ENCODE peak calls at places on chromosomes 6 and 20, in ten cellular contexts. N, H, R, K, J, Z, T, W, C and X are unnamed samples.

GRCh38 chr6:113352029-113352801 is 504.9 kb upstream of the MARCKS start:
- DNase-seq in N (no peak), C (no peak), Z (no peak), W (no peak), K (no peak), R (no peak), H (no peak), T (no peak), J (no peak), X (no peak)

GRCh38 chr6:33172307-33173227 is 19.7 kb downstream of the COL11A2 start:
- DNase-seq in C (no peak), R (no peak), H (peak; percentile 47), K (no peak), Z (no peak), J (no peak), W (no peak), N (peak; percentile 29), T (peak; percentile 61), X (no peak)

GRCh38 chr6:8157839-8158238 is 55.5 kb upstream of the EEF1E1 start:
- DNase-seq in H (no peak), W (no peak), Z (no peak), R (no peak), K (no peak), J (no peak), C (no peak), N (no peak), T (no peak), X (no peak)

GRCh38 chr20:41226426-41226825 is 89.1 kb downstream of the PLCG1 start:
- DNase-seq in J (no peak), Z (no peak), N (no peak), C (no peak), K (no peak), W (no peak), T (no peak), H (no peak), R (no peak), X (no peak)

GRCh38 chr20:23111307-23111943 is 25.3 kb upstream of the CD93 start:
- DNase-seq in K (peak; percentile 53), N (no peak), T (no peak), J (no peak), H (no peak), Z (no peak), C (no peak), R (no peak), W (no peak), X (no peak)

GRCh38 chr6:157188213-157188612 is 135.1 kb downstream of the TMEM242 start:
- DNase-seq in W (no peak), K (no peak), T (no peak), C (no peak), R (no peak), Z (no peak), N (no peak), H (no peak), J (no peak), X (no peak)

GRCh38 chr6:129621252-129621651 is 88.7 kb downstream of the ARHGAP18 start:
- DNase-seq in K (no peak), R (no peak), J (peak; percentile 38), C (peak; percentile 38), T (no peak), W (no peak), Z (no peak), N (no peak), H (peak; percentile 49), X (peak; percentile 31)

GRCh38 chr20:4267242-4267641 is 251.9 kb upstream of the RNF24 start:
- DNase-seq in C (no peak), N (no peak), T (no peak), H (no peak), J (no peak), W (no peak), Z (no peak), R (no peak), K (no peak), X (no peak)

GRCh38 chr6:19714415-19715165 is 122.6 kb upstream of the ID4 start:
- DNase-seq in Z (no peak), H (no peak), W (no peak), C (no peak), R (no peak), J (no peak), T (no peak), N (no peak), K (no peak), X (no peak)

GRCh38 chr6:68834561-68834960 is 199.5 kb downstream of the ADGRB3 start:
- DNase-seq in K (no peak), N (no peak), H (no peak), R (no peak), Z (no peak), W (no peak), C (no peak), T (no peak), J (no peak), X (no peak)

GRCh38 chr6:8108031-8108660 is 5.8 kb upstream of the EEF1E1 start:
- DNase-seq in H (no peak), N (no peak), C (no peak), Z (no peak), W (no peak), T (no peak), J (no peak), R (no peak), K (no peak), X (no peak)

GRCh38 chr20:25058797-25059486 is 1.0 kb upstream of the ACSS1 start:
- DNase-seq in R (peak; percentile 37), K (peak; percentile 72), J (no peak), Z (peak; percentile 56), N (no peak), C (peak; percentile 74), H (peak; percentile 37), W (peak; percentile 61), T (peak; percentile 76), X (no peak)
- H3K4me1 ChIP-seq in R (peaks cover 46% of the 10 kb centered on the region), K (peaks cover 22% of the 10 kb centered on the region), J (peaks cover 44% of the 10 kb centered on the region), Z (peaks cover 53% of the 10 kb centered on the region), N (peaks cover 5% of the 10 kb centered on the region), C (peaks cover 37% of the 10 kb centered on the region), H (peaks cover 7% of the 10 kb centered on the region), W (peaks cover 52% of the 10 kb centered on the region), T (peaks cover 37% of the 10 kb centered on the region), X (peaks cover 43% of the 10 kb centered on the region)

GRCh38 chr6:48764261-48764660 is 653.3 kb upstream of the PTCHD4 start:
- DNase-seq in H (no peak), K (no peak), C (no peak), N (no peak), W (no peak), T (no peak), Z (no peak), J (no peak), R (no peak), X (no peak)

GRCh38 chr6:48765352-48765961 is 654.5 kb upstream of the PTCHD4 start:
- DNase-seq in H (no peak), Z (no peak), K (peak; percentile 26), W (no peak), J (peak; percentile 15), C (peak; percentile 47), N (peak; percentile 64), T (no peak), R (no peak), X (no peak)

GRCh38 chr6:48766349-48766748 is 655.4 kb upstream of the PTCHD4 start:
- DNase-seq in R (no peak), J (no peak), W (no peak), C (no peak), N (no peak), Z (no peak), T (no peak), H (no peak), K (no peak), X (no peak)
- H3K27ac ChIP-seq in R (no peak overlapping the region), J (no peak overlapping the region), W (no peak overlapping the region), C (no peak overlapping the region), N (no peak overlapping the region), Z (no peak overlapping the region), T (no peak overlapping the region), H (no peak overlapping the region), K (no peak overlapping the region), X (no peak overlapping the region)

GRCh38 chr6:27136077-27136644 is 111.3 kb upstream of the PRSS16 start:
- DNase-seq in W (no peak), T (no peak), N (no peak), R (no peak), J (no peak), H (no peak), C (no peak), Z (no peak), K (no peak), X (no peak)

GRCh38 chr6:27138398-27138797 is 109.1 kb upstream of the PRSS16 start:
- DNase-seq in R (no peak), J (no peak), Z (no peak), K (no peak), C (no peak), T (no peak), H (no peak), W (no peak), N (no peak), X (no peak)

GRCh38 chr6:27135087-27135657 is 112.3 kb upstream of the PRSS16 start:
- DNase-seq in Z (no peak), J (no peak), H (no peak), R (no peak), N (no peak), T (no peak), C (no peak), K (no peak), W (no peak), X (no peak)

GRCh38 chr6:27138837-27139752 is 108.4 kb upstream of the PRSS16 start:
- DNase-seq in N (peak; percentile 72), C (peak; percentile 64), J (peak; percentile 92), Z (peak; percentile 31), R (peak; percentile 70), K (peak; percentile 82), H (peak; percentile 78), T (peak; percentile 72), W (no peak), X (peak; percentile 79)

GRCh38 chr6:27136978-27137814 is 110.3 kb upstream of the PRSS16 start:
- DNase-seq in W (no peak), C (no peak), N (no peak), R (no peak), J (no peak), Z (no peak), T (no peak), K (no peak), H (no peak), X (no peak)
- H3K4me1 ChIP-seq in W (peaks cover 27% of the 10 kb centered on the region), C (no peaks in the 10 kb centered on the region), N (peaks cover 2% of the 10 kb centered on the region), R (peaks cover 52% of the 10 kb centered on the region), J (peaks cover 13% of the 10 kb centered on the region), Z (peaks cover 43% of the 10 kb centered on the region), T (peaks cover 16% of the 10 kb centered on the region), K (no peaks in the 10 kb centered on the region), H (no peaks in the 10 kb centered on the region), X (peaks cover 48% of the 10 kb centered on the region)

DNA sequence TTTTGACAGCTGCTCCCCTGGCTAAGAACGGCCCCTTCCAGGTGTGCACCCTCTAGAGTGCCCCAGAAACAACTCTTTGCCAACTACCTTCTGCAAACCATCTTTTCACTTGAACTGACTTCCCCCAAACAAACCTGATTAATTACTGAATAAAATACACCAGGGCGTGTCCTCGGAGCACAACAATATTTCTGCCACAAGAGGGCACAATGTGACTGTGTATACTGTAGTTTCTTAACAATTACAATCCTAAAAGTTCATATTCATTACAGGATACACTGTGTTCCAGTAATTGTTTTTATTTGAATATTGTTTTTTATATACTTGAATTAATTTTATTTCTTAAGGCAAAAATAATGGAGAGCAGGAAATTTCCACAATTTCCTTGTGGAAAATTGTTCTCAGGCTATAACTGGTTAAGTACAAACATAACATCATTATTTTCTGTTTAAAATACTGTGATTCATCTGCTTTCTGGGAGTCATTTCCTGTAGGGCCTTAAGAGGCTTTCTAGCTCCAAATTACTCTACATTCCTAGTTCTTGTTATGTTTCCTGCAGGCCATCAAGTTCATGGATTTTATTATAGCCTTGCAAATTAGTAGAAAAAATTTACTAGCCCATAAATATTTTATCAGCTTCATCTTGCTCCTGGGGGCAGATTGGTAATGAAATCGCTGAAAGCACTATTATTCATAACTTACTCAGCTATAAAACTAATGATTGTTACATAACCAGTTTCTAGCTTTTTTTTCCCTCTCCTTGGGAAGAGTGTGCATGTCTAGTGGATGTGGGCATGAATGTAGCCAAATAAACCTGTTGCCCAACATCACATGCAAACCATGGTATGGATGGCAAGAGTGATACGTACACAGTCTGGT is 51.9 kb upstream of the SLC22A16 start:
- DNase-seq in H (no peak), T (no peak), Z (no peak), R (no peak), K (no peak), C (peak; percentile 80), J (peak; percentile 65), N (peak; percentile 45), W (no peak), X (peak; percentile 61)
- H3K27ac ChIP-seq in H (no peak overlapping the region), T (no peak overlapping the region), Z (peak overlapping the region; percentile 50), R (peak overlapping the region; percentile 7), K (no peak overlapping the region), C (no peak overlapping the region), J (no peak overlapping the region), N (no peak overlapping the region), W (no peak overlapping the region), X (no peak overlapping the region)